ENCODE peak calls at places on chromosome 6, in nine cellular contexts. One of them, this sample, is unnamed. For H3K36me3 and H3K4me1, the result is how much of the 10 kb centered on the place peaks cover.

GRCh38 chr6:40887079-40887822 is 151.8 kb downstream of the UNC5CL start:
- DNase-seq in endodermal cell: no peak
- DNase-seq in IMR-90: no peak
- DNase-seq in neuronal stem cell: no peak
- DNase-seq in tibial artery: no peak
- DNase-seq in neural progenitor cell: no peak
- DNase-seq in heart right ventricle: no peak
- DNase-seq in mucosa of descending colon: no peak
- DNase-seq in left lung: no peak
- DNase-seq in this sample: no peak

GRCh38 chr6:150025201-150025917 is at the start of gene RAET1L:
- DNase-seq in endodermal cell: peak
- DNase-seq in IMR-90: peak
- DNase-seq in left lung: no peak
- DNase-seq in heart right ventricle: peak
- DNase-seq in tibial artery: no peak
- DNase-seq in neuronal stem cell: no peak
- DNase-seq in mucosa of descending colon: no peak
- DNase-seq in neural progenitor cell: no peak
- DNase-seq in this sample: peak

GRCh38 chr6:39153766-39154397 is 38.9 kb upstream of the SAYSD1 start:
- DNase-seq in left lung: no peak
- DNase-seq in IMR-90: no peak
- DNase-seq in neural progenitor cell: no peak
- DNase-seq in heart right ventricle: no peak
- DNase-seq in neuronal stem cell: no peak
- DNase-seq in mucosa of descending colon: no peak
- DNase-seq in endodermal cell: no peak
- DNase-seq in tibial artery: no peak
- DNase-seq in this sample: no peak

GRCh38 chr6:145137425-145137824 is 597.9 kb downstream of the EPM2A start:
- DNase-seq in left lung: no peak
- DNase-seq in endodermal cell: no peak
- DNase-seq in IMR-90: peak
- DNase-seq in heart right ventricle: no peak
- DNase-seq in neural progenitor cell: no peak
- DNase-seq in mucosa of descending colon: no peak
- DNase-seq in tibial artery: no peak
- DNase-seq in neuronal stem cell: no peak
- DNase-seq in this sample: no peak

GRCh38 chr6:93900142-93900541 is 480.8 kb upstream of the EPHA7 start:
- DNase-seq in neural progenitor cell: no peak
- DNase-seq in tibial artery: no peak
- DNase-seq in IMR-90: no peak
- DNase-seq in mucosa of descending colon: no peak
- DNase-seq in neuronal stem cell: no peak
- DNase-seq in endodermal cell: no peak
- DNase-seq in left lung: no peak
- DNase-seq in heart right ventricle: no peak
- DNase-seq in this sample: no peak

GRCh38 chr6:121748376-121748775 is 312.9 kb downstream of the GJA1 start:
- DNase-seq in IMR-90: peak
- DNase-seq in endodermal cell: no peak
- DNase-seq in mucosa of descending colon: no peak
- DNase-seq in tibial artery: no peak
- DNase-seq in left lung: no peak
- DNase-seq in neuronal stem cell: no peak
- DNase-seq in heart right ventricle: no peak
- DNase-seq in neural progenitor cell: peak
- DNase-seq in this sample: no peak

GRCh38 chr6:100203391-100203790 is 209.4 kb upstream of the MCHR2 start:
- DNase-seq in tibial artery: no peak
- DNase-seq in heart right ventricle: no peak
- DNase-seq in left lung: no peak
- DNase-seq in neuronal stem cell: no peak
- DNase-seq in endodermal cell: no peak
- DNase-seq in mucosa of descending colon: no peak
- DNase-seq in neural progenitor cell: no peak
- DNase-seq in IMR-90: peak
- DNase-seq in this sample: no peak

GRCh38 chr6:11143394-11144371 is 32.2 kb upstream of the ERVFRD-1 start:
- DNase-seq in neural progenitor cell: no peak
- DNase-seq in left lung: peak
- DNase-seq in heart right ventricle: peak
- DNase-seq in neuronal stem cell: no peak
- DNase-seq in tibial artery: peak
- DNase-seq in IMR-90: peak
- DNase-seq in endodermal cell: no peak
- DNase-seq in mucosa of descending colon: peak
- DNase-seq in this sample: peak

GRCh38 chr6:144344651-144345050 is 59.5 kb downstream of the UTRN start:
- DNase-seq in neural progenitor cell: no peak
- DNase-seq in heart right ventricle: no peak
- DNase-seq in tibial artery: no peak
- DNase-seq in mucosa of descending colon: no peak
- DNase-seq in IMR-90: no peak
- DNase-seq in endodermal cell: no peak
- DNase-seq in neuronal stem cell: no peak
- DNase-seq in left lung: no peak
- DNase-seq in this sample: no peak

GRCh38 chr6:86943819-86944407 is 6.6 kb downstream of the HTR1E start:
- DNase-seq in neural progenitor cell: peak
- DNase-seq in neuronal stem cell: no peak
- DNase-seq in mucosa of descending colon: no peak
- DNase-seq in tibial artery: no peak
- DNase-seq in IMR-90: no peak
- DNase-seq in endodermal cell: peak
- DNase-seq in left lung: no peak
- DNase-seq in heart right ventricle: no peak
- DNase-seq in this sample: no peak

GRCh38 chr6:7900621-7901020 is 10.0 kb downstream of the TXNDC5 start:
- DNase-seq in mucosa of descending colon: no peak
- DNase-seq in left lung: no peak
- DNase-seq in tibial artery: no peak
- DNase-seq in IMR-90: no peak
- DNase-seq in heart right ventricle: no peak
- DNase-seq in neural progenitor cell: no peak
- DNase-seq in neuronal stem cell: no peak
- DNase-seq in endodermal cell: no peak
- DNase-seq in this sample: no peak
- H3K36me3 ChIP-seq in mucosa of descending colon: under half
- H3K36me3 ChIP-seq in left lung: half or more
- H3K36me3 ChIP-seq in tibial artery: half or more
- H3K36me3 ChIP-seq in IMR-90: half or more
- H3K36me3 ChIP-seq in heart right ventricle: under half
- H3K36me3 ChIP-seq in neural progenitor cell: under half
- H3K36me3 ChIP-seq in neuronal stem cell: half or more
- H3K36me3 ChIP-seq in endodermal cell: half or more
- H3K36me3 ChIP-seq in this sample: under half

GRCh38 chr6:156955494-156956183 is 178.5 kb downstream of the ARID1B start:
- DNase-seq in tibial artery: no peak
- DNase-seq in left lung: no peak
- DNase-seq in heart right ventricle: peak
- DNase-seq in endodermal cell: no peak
- DNase-seq in mucosa of descending colon: no peak
- DNase-seq in neural progenitor cell: no peak
- DNase-seq in IMR-90: no peak
- DNase-seq in neuronal stem cell: no peak
- DNase-seq in this sample: peak

GRCh38 chr6:156960525-156960924 is 183.3 kb downstream of the ARID1B start:
- DNase-seq in IMR-90: no peak
- DNase-seq in neural progenitor cell: no peak
- DNase-seq in endodermal cell: no peak
- DNase-seq in neuronal stem cell: no peak
- DNase-seq in mucosa of descending colon: no peak
- DNase-seq in tibial artery: no peak
- DNase-seq in left lung: no peak
- DNase-seq in heart right ventricle: no peak
- DNase-seq in this sample: no peak

GRCh38 chr6:156954781-156955180 is 177.6 kb downstream of the ARID1B start:
- DNase-seq in endodermal cell: no peak
- DNase-seq in mucosa of descending colon: no peak
- DNase-seq in left lung: no peak
- DNase-seq in heart right ventricle: no peak
- DNase-seq in neuronal stem cell: no peak
- DNase-seq in IMR-90: no peak
- DNase-seq in neural progenitor cell: no peak
- DNase-seq in tibial artery: no peak
- DNase-seq in this sample: no peak

GRCh38 chr6:156956286-156956685 is 179.1 kb downstream of the ARID1B start:
- DNase-seq in mucosa of descending colon: no peak
- DNase-seq in IMR-90: no peak
- DNase-seq in neuronal stem cell: no peak
- DNase-seq in heart right ventricle: no peak
- DNase-seq in neural progenitor cell: no peak
- DNase-seq in tibial artery: no peak
- DNase-seq in endodermal cell: no peak
- DNase-seq in left lung: no peak
- DNase-seq in this sample: no peak

DNA sequence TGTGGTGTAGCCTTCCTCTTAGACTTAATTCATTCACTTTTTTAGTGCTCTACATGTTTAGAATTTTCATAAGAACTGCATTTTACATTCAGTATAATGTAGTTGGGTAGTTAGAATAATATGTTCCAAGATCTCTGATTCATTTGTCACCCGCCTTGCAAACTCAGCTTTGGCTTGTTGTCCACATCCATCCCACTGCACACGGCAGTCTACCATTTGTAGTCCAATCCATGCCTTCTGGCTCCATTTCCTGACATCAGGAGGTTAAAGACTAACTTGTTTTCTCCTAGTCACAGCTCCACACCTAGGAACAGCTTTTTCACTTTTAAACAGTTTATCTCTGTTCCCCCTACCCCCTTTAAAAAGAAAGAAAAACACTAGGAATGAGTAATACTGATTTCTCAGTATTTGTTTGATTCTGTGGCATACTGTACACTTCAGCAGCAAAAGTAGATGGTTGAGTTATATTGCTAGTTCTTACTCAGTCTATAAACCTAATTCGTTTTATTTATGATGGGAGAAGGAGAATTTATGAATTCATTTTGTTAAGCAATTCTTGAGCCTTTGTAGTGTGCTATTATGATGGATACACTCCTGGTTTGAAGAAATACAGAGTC is 180.9 kb downstream of the ARID1B start:
- DNase-seq in left lung: no peak
- DNase-seq in tibial artery: no peak
- DNase-seq in neural progenitor cell: no peak
- DNase-seq in endodermal cell: no peak
- DNase-seq in heart right ventricle: no peak
- DNase-seq in IMR-90: peak
- DNase-seq in mucosa of descending colon: no peak
- DNase-seq in neuronal stem cell: no peak
- DNase-seq in this sample: no peak
- H3K4me1 ChIP-seq in left lung: under half
- H3K4me1 ChIP-seq in tibial artery: under half
- H3K4me1 ChIP-seq in neural progenitor cell: under half
- H3K4me1 ChIP-seq in endodermal cell: under half
- H3K4me1 ChIP-seq in heart right ventricle: under half
- H3K4me1 ChIP-seq in IMR-90: under half
- H3K4me1 ChIP-seq in mucosa of descending colon: under half
- H3K4me1 ChIP-seq in neuronal stem cell: under half
- H3K4me1 ChIP-seq in this sample: under half

GRCh38 chr6:109447087-109447486 is 6.6 kb downstream of the SMPD2 start:
- DNase-seq in tibial artery: no peak
- DNase-seq in neuronal stem cell: no peak
- DNase-seq in left lung: no peak
- DNase-seq in endodermal cell: no peak
- DNase-seq in neural progenitor cell: no peak
- DNase-seq in mucosa of descending colon: no peak
- DNase-seq in heart right ventricle: no peak
- DNase-seq in IMR-90: no peak
- DNase-seq in this sample: no peak
- H3K36me3 ChIP-seq in tibial artery: half or more
- H3K36me3 ChIP-seq in neuronal stem cell: half or more
- H3K36me3 ChIP-seq in left lung: half or more
- H3K36me3 ChIP-seq in endodermal cell: under half
- H3K36me3 ChIP-seq in neural progenitor cell: under half
- H3K36me3 ChIP-seq in mucosa of descending colon: under half
- H3K36me3 ChIP-seq in heart right ventricle: under half
- H3K36me3 ChIP-seq in IMR-90: half or more
- H3K36me3 ChIP-seq in this sample: under half

GRCh38 chr6:37058084-37058586 is 52.7 kb downstream of the FGD2 start:
- DNase-seq in heart right ventricle: no peak
- DNase-seq in left lung: peak
- DNase-seq in endodermal cell: no peak
- DNase-seq in neural progenitor cell: no peak
- DNase-seq in mucosa of descending colon: no peak
- DNase-seq in IMR-90: peak
- DNase-seq in tibial artery: no peak
- DNase-seq in neuronal stem cell: no peak
- DNase-seq in this sample: no peak

GRCh38 chr6:37057128-37057471 is 51.6 kb downstream of the FGD2 start:
- DNase-seq in neuronal stem cell: no peak
- DNase-seq in mucosa of descending colon: no peak
- DNase-seq in tibial artery: no peak
- DNase-seq in neural progenitor cell: no peak
- DNase-seq in endodermal cell: no peak
- DNase-seq in heart right ventricle: no peak
- DNase-seq in left lung: no peak
- DNase-seq in IMR-90: no peak
- DNase-seq in this sample: no peak

GRCh38 chr6:37057678-37058077 is 52.2 kb downstream of the FGD2 start:
- DNase-seq in endodermal cell: no peak
- DNase-seq in mucosa of descending colon: no peak
- DNase-seq in neuronal stem cell: no peak
- DNase-seq in left lung: no peak
- DNase-seq in heart right ventricle: no peak
- DNase-seq in tibial artery: no peak
- DNase-seq in neural progenitor cell: no peak
- DNase-seq in IMR-90: no peak
- DNase-seq in this sample: no peak

GRCh38 chr6:37056112-37056403 is 50.6 kb downstream of the FGD2 start:
- DNase-seq in neuronal stem cell: no peak
- DNase-seq in IMR-90: no peak
- DNase-seq in heart right ventricle: no peak
- DNase-seq in tibial artery: no peak
- DNase-seq in endodermal cell: peak
- DNase-seq in neural progenitor cell: no peak
- DNase-seq in mucosa of descending colon: no peak
- DNase-seq in left lung: peak
- DNase-seq in this sample: no peak

DNA sequence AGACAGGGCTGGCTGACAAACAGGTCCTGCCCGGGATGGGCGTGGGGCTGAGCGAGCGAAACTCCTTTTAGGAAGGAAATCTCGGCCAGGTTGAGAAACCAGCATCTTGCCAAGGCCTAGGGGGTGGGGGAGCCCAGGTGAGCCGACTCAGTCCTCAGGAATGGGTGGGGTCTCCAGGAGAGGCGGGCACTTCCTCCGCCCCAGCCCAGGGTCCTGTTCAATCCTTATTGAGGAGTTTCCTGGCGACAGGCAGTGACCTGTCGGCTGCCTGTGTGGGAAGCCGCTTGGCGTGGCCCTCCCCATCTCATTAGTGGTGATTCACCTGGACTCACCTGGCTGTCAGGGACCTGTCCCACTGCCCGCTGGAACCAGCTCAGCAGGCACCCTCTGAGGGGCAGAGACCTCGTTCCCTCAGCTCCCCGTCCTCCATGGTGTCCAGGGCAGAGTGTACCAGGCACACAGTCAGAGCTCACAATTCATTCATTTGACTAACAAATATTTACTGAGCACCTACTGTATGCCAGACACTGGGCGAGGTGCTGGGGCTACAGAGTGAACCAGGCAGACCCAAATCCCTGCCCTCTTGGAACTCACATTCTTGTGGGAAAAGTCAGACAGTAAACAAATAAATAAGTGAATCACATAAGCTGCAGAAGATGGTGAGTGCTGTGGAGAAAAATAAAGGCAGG is 51.1 kb downstream of the FGD2 start:
- DNase-seq in neuronal stem cell: no peak
- DNase-seq in tibial artery: no peak
- DNase-seq in mucosa of descending colon: no peak
- DNase-seq in endodermal cell: peak
- DNase-seq in neural progenitor cell: no peak
- DNase-seq in left lung: peak
- DNase-seq in IMR-90: peak
- DNase-seq in heart right ventricle: no peak
- DNase-seq in this sample: no peak
- H3K4me1 ChIP-seq in neuronal stem cell: under half
- H3K4me1 ChIP-seq in tibial artery: under half
- H3K4me1 ChIP-seq in mucosa of descending colon: under half
- H3K4me1 ChIP-seq in endodermal cell: under half
- H3K4me1 ChIP-seq in neural progenitor cell: under half
- H3K4me1 ChIP-seq in left lung: under half
- H3K4me1 ChIP-seq in IMR-90: under half
- H3K4me1 ChIP-seq in heart right ventricle: under half
- H3K4me1 ChIP-seq in this sample: under half

This sample was measured in colonic mucosa.